ENCODE peak calls at places on chromosomes 16 and 17, in seven cellular contexts. L is WERI-Rb-1; H is H9; Z is K562; U is heart right ventricle; R is naive thymus-derived CD4-positive, alpha-beta T cell; I is ovary. K is an unnamed sample. For H3K9me3, the result is how much of the 10 kb centered on the place peaks cover.

GRCh38 chr17:48505788-48506187 is 25.0 kb downstream of the HOXB1 start:
- DNase-seq in L (no peak), R (no peak), U (no peak), Z (peak), I (no peak), H (no peak), K (no peak)

GRCh38 chr17:59287452-59287851 is 44.0 kb upstream of the YPEL2 start:
- DNase-seq in H (no peak), U (no peak), Z (no peak), R (no peak), I (no peak), L (no peak), K (no peak)

GRCh38 chr16:9135797-9136196 is 44.4 kb downstream of the HAPSTR1 start:
- DNase-seq in H (no peak), L (no peak), Z (peak), I (no peak), U (no peak), R (no peak), K (no peak)

GRCh38 chr16:72875291-72876036 is 172.5 kb downstream of the ZFHX3 start:
- DNase-seq in R (no peak), U (no peak), L (no peak), I (no peak), H (no peak), Z (no peak), K (no peak)

GRCh38 chr17:38636054-38636453 is 30.3 kb upstream of the SRCIN1 start:
- DNase-seq in Z (no peak), I (no peak), R (no peak), L (no peak), H (peak), U (no peak), K (no peak)

GRCh38 chr17:68532826-68533225 is 20.6 kb downstream of the PRKAR1A start:
- DNase-seq in R (no peak), U (no peak), Z (no peak), L (no peak), H (no peak), I (no peak), K (no peak)

GRCh38 chr17:80513201-80513600 is 31.4 kb upstream of the RPTOR start:
- DNase-seq in L (no peak), U (no peak), I (no peak), R (no peak), Z (no peak), H (no peak), K (no peak)

GRCh38 chr16:17368951-17369350 is 101.8 kb downstream of the XYLT1 start:
- DNase-seq in U (no peak), R (peak), L (no peak), I (no peak), Z (no peak), H (no peak), K (no peak)

GRCh38 chr17:70225272-70225671 is 55.9 kb downstream of the KCNJ2 start:
- DNase-seq in Z (no peak), I (no peak), L (no peak), U (no peak), R (no peak), H (no peak), K (no peak)

GRCh38 chr17:9189870-9190269 is 168.6 kb downstream of the NTN1 start:
- DNase-seq in I (no peak), Z (no peak), R (no peak), U (no peak), L (no peak), H (no peak), K (no peak)

GRCh38 chr16:5502467-5502869 is 404.9 kb upstream of the EEF2KMT start:
- DNase-seq in L (peak), U (no peak), R (no peak), I (no peak), H (peak), Z (peak), K (no peak)

GRCh38 chr17:32141690-32142037 is 638 bp upstream of the RHOT1 start:
- DNase-seq in Z (no peak), R (no peak), U (no peak), I (no peak), H (no peak), L (no peak), K (no peak)

GRCh38 chr16:66296591-66296990 is 69.9 kb upstream of the CDH5 start:
- DNase-seq in H (peak), U (no peak), R (no peak), L (no peak), Z (no peak), I (no peak), K (no peak)

GRCh38 chr16:56610017-56610608 is 1.7 kb downstream of the MT2A start:
- DNase-seq in R (peak), U (no peak), L (no peak), H (no peak), Z (no peak), I (no peak), K (peak)

GRCh38 chr17:17782425-17783120 is 54.2 kb downstream of the SREBF1 start:
- DNase-seq in I (peak), R (no peak), Z (peak), H (peak), U (no peak), L (peak), K (no peak)

GRCh38 chr17:81309140-81309858 is 14.2 kb upstream of the SLC38A10 start:
- DNase-seq in Z (peak), H (peak), U (peak), L (peak), R (no peak), I (no peak), K (peak)

GRCh38 chr16:64933890-64934289 is 188.0 kb downstream of the CDH11 start:
- DNase-seq in H (no peak), I (no peak), L (peak), Z (no peak), U (peak), R (no peak), K (peak)

GRCh38 chr16:50507397-50507796 is 40.8 kb upstream of the NKD1 start:
- DNase-seq in L (no peak), R (no peak), H (no peak), U (no peak), I (no peak), Z (no peak), K (no peak)

GRCh38 chr16:27222499-27223225 is 19.3 kb downstream of the KDM8 start:
- DNase-seq in H (no peak), R (no peak), U (peak), Z (no peak), L (peak), I (peak), K (peak)

GRCh38 chr17:1649116-1649843 is 386 bp downstream of the RILP start:
- DNase-seq in I (peak), U (peak), Z (peak), H (no peak), L (peak), R (peak), K (peak)

GRCh38 chr17:77674358-77674757 is 284.1 kb upstream of the TNRC6C start:
- DNase-seq in R (no peak), U (no peak), I (no peak), Z (no peak), L (no peak), H (no peak), K (no peak)

GRCh38 chr16:88977845-88978607 is 1.0 kb upstream of the CBFA2T3 start:
- DNase-seq in U (no peak), R (no peak), L (no peak), Z (no peak), H (no peak), I (no peak), K (peak)

GRCh38 chr16:595942-596735 is 6.3 kb downstream of the RAB40C start:
- DNase-seq in U (no peak), I (no peak), L (no peak), R (no peak), Z (no peak), H (no peak), K (no peak)

GRCh38 chr17:77433385-77434135 is 292.8 kb downstream of the SEC14L1 start:
- DNase-seq in I (peak), L (no peak), U (peak), H (no peak), Z (no peak), R (no peak), K (peak)

GRCh38 chr17:68248199-68248825 is 469 bp downstream of the AMZ2 start:
- DNase-seq in U (no peak), H (no peak), Z (no peak), R (no peak), I (peak), L (no peak), K (no peak)

GRCh38 chr17:66707051-66707450 is 127.9 kb upstream of the CACNG5 start:
- DNase-seq in L (no peak), U (no peak), I (no peak), R (no peak), Z (no peak), H (peak), K (no peak)

GRCh38 chr17:62674363-62674739 is 46.9 kb downstream of the MRC2 start:
- DNase-seq in Z (no peak), H (no peak), R (no peak), U (no peak), L (no peak), I (no peak), K (no peak)

GRCh38 chr16:88705076-88705684 is 1.0 kb downstream of the RNF166 start:
- DNase-seq in U (no peak), R (peak), H (no peak), L (no peak), I (no peak), Z (no peak), K (no peak)

GRCh38 chr17:38702900-38703741 is 2.0 kb upstream of the MLLT6 start:
- DNase-seq in H (peak), R (peak), Z (no peak), U (peak), I (no peak), L (no peak), K (peak)

GRCh38 chr17:16991349-16992009 is 19.6 kb upstream of the TNFRSF13B start:
- DNase-seq in R (peak), Z (peak), U (peak), L (peak), H (peak), I (peak), K (peak)

GRCh38 chr17:83195330-83196087 is 116.1 kb downstream of the METRNL start:
- DNase-seq in Z (peak), H (no peak), L (no peak), I (peak), U (no peak), R (no peak), K (peak)

GRCh38 chr17:83193336-83194188 is 114.2 kb downstream of the METRNL start:
- DNase-seq in U (peak), L (no peak), R (no peak), H (no peak), I (peak), Z (no peak), K (peak)

GRCh38 chr17:83194761-83195329 is 115.4 kb downstream of the METRNL start:
- DNase-seq in H (no peak), I (peak), R (no peak), U (no peak), L (no peak), Z (no peak), K (peak)

GRCh38 chr17:83192161-83192788 is 112.9 kb downstream of the METRNL start:
- DNase-seq in Z (no peak), L (peak), R (no peak), U (no peak), H (no peak), I (peak), K (peak)

DNA sequence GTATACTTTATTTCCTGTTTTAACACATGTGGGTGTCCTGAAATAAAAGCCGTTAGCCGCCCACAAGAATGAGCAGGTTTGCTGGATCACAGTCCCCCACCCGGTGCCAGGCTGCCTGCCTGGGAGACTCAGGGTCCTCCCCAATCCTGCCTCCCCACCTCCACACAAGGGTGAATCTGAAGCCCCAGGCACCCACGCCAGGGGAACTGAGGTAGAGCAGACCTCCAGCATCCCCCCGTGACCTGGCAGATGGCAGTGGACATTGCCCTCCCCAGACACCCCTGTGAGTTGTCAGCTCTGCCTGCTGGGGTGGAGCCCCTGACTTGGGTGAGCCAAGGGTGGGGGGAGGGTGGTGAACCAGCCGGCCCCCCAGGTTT is 114.8 kb downstream of the METRNL start:
- DNase-seq in L (no peak), U (no peak), R (no peak), H (no peak), Z (no peak), I (peak), K (no peak)
- H3K9me3 ChIP-seq in L (under half), U (under half), R (under half), H (under half), Z (under half), I (under half), K (under half)

DNA sequence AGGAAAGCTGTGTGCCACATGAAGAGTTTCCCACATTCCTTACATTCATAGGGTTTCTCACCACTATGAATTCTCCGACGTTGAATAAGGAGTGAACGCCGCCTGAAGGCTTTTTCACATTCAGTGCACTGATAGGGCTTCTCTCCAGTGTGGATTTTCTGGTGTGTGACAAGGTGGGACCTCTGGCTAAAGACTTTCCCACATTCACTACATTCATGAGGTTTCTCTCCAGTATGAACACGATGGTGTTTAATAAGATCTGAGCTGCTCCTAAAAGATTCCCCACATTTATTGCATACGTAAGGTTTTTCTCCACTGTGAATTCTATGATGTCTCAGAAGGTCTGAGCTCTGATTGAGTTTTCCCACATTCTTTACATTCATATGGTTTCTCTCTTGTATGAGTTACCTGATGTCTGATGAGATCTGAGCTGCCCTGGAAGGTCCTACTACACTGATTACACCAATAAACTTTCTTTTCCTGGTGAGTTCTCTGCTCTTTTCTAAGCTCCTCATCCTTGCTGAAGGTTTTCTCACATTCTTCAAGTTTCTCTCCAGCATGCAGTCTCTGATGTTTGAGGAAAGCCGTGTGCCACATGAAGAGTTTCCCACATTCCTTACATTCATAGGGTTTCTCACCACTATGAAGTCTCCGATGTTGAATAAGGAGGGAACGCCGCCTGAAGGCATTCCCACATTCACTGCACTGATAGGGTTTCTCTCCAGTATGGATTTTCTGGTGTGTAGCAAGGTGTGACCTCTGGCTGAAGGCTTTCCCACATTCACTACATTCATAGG is 10.0 kb downstream of the ZNF594 start:
- DNase-seq in U (no peak), L (no peak), I (no peak), H (no peak), R (no peak), Z (no peak), K (no peak)
- H3K9me3 ChIP-seq in U (half or more), L (half or more), I (under half), H (half or more), R (under half), Z (under half), K (under half)

DNA sequence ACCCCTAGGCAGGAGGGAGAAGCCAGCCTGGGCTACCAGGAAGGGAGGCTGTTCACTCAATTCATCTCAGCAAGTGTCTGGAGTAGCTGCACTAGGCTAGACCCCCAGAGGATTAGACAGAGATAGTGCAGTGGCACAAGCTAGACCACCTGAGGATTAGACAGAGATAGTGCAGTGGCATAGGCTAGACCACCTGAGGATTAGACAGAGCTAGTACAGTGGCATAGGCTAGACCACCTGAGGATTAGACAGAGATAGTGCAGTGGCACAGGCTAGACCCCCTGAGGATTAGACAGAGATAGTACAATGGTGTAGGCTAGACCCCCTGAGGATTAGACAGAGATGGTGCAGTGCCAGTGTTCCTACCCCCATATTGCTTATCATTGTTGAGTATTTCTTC is 74.1 kb upstream of the SDK2 start:
- DNase-seq in L (no peak), U (no peak), I (no peak), R (no peak), Z (no peak), H (no peak), K (no peak)
- H3K9me3 ChIP-seq in L (under half), U (under half), I (under half), R (under half), Z (under half), H (under half), K (under half)

GRCh38 chr17:21677911-21678310 is 14.4 kb upstream of the KCNJ18 start:
- DNase-seq in R (no peak), I (no peak), U (no peak), Z (no peak), L (no peak), H (no peak), K (no peak)

GRCh38 chr17:21676281-21677111 is 15.8 kb upstream of the KCNJ18 start:
- DNase-seq in I (no peak), R (no peak), U (no peak), L (no peak), H (no peak), Z (no peak), K (no peak)

GRCh38 chr17:21678451-21679081 is 13.8 kb upstream of the KCNJ18 start:
- DNase-seq in R (no peak), H (no peak), I (no peak), L (no peak), Z (peak), U (no peak), K (peak)

GRCh38 chr17:21679256-21680146 is 12.8 kb upstream of the KCNJ18 start:
- DNase-seq in Z (no peak), I (no peak), L (no peak), R (no peak), U (no peak), H (no peak), K (peak)

GRCh38 chr17:21677126-21677910 is 15.0 kb upstream of the KCNJ18 start:
- DNase-seq in Z (no peak), U (no peak), I (no peak), R (no peak), H (no peak), L (no peak), K (no peak)
- H3K9me3 ChIP-seq in Z (under half), U (under half), I (under half), R (under half), H (half or more), L (under half), K (under half)

GRCh38 chr16:22386976-22387375 is 12.6 kb upstream of the CDR2 start:
- DNase-seq in R (no peak), I (no peak), U (no peak), L (no peak), H (no peak), Z (no peak), K (no peak)
- H3K9me3 ChIP-seq in R (under half), I (under half), U (under half), L (under half), H (under half), Z (under half), K (under half)

GRCh38 chr16:31893824-31894223 is 20.2 kb downstream of the ZNF267 start:
- DNase-seq in Z (no peak), U (no peak), L (no peak), I (no peak), H (no peak), R (no peak), K (no peak)
- H3K9me3 ChIP-seq in Z (half or more), U (under half), L (under half), I (under half), H (under half), R (under half), K (under half)

DNA sequence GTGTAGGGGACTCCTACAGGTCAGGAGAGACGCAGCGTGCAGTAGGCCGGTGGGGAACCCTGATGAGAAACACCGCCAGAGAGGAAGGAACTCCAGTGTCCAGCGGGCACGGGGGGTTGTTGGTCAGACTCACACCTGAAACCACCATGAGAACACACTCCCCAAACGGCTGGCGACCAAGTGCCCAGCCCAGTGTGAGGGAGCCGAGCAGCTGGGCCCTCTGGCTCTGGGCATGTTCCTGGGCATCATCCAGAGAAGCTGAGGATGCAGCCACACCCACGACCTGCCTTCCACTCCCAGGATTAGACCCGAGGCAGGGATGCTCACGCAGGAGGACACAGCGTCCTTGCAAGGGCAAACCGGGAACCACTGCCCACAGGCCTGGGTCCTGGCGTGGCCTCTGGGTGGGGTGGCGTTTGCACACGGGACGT is 108.3 kb upstream of the ZNF750 start:
- DNase-seq in U (no peak), R (no peak), L (no peak), H (no peak), Z (no peak), I (peak), K (peak)
- H3K9me3 ChIP-seq in U (under half), R (under half), L (half or more), H (half or more), Z (under half), I (under half), K (under half)

GRCh38 chr17:26792486-26792885 is 501.4 kb upstream of the WSB1 start:
- DNase-seq in R (no peak), I (no peak), U (no peak), L (no peak), H (no peak), Z (no peak), K (no peak)
- H3K9me3 ChIP-seq in R (under half), I (under half), U (half or more), L (under half), H (half or more), Z (under half), K (under half)